ENCODE peak calls at places on chromosomes 1 and 21, in six cellular contexts. R, K, V, T, B and Z are unnamed samples.

GRCh38 chr1:35857830-35858229 is 25.2 kb upstream of the AGO1 start:
- DNase-seq in R (peak; percentile 40), K (no peak), V (no peak), T (peak; percentile 44), B (no peak), Z (no peak)

GRCh38 chr1:99282536-99282935 is 18.2 kb downstream of the PLPPR4 start:
- DNase-seq in R (no peak), K (no peak), V (no peak), T (no peak), B (no peak), Z (no peak)

GRCh38 chr1:212946872-212947271 is 3.5 kb upstream of the VASH2 start:
- DNase-seq in R (no peak), K (no peak), V (no peak), T (no peak), B (no peak), Z (no peak)

GRCh38 chr1:41530411-41530810 is 45.9 kb upstream of the EDN2 start:
- DNase-seq in R (no peak), K (peak; percentile 2), V (peak; percentile 20), T (no peak), B (no peak), Z (no peak)

GRCh38 chr1:208951908-208952307 is 631.6 kb upstream of the CAMK1G start:
- DNase-seq in R (no peak), K (no peak), V (no peak), T (peak; percentile 20), B (no peak), Z (no peak)

GRCh38 chr1:181086926-181087325 is 1.6 kb upstream of the IER5 start:
- DNase-seq in R (no peak), K (no peak), V (no peak), T (peak; percentile 63), B (no peak), Z (no peak)

GRCh38 chr21:28704746-28705145 is 287.9 kb downstream of the LTN1 start:
- DNase-seq in R (no peak), K (no peak), V (no peak), T (peak; percentile 61), B (no peak), Z (no peak)

GRCh38 chr1:34688358-34688757 is 66.5 kb upstream of the GJB5 start:
- DNase-seq in R (no peak), K (no peak), V (no peak), T (no peak), B (no peak), Z (peak; percentile 87)

GRCh38 chr1:101959456-101959855 is 37.3 kb downstream of the OLFM3 start:
- DNase-seq in R (no peak), K (no peak), V (no peak), T (no peak), B (no peak), Z (no peak)

GRCh38 chr1:223000549-223001135 is 142.4 kb downstream of the TLR5 start:
- DNase-seq in R (no peak), K (no peak), V (no peak), T (no peak), B (no peak), Z (no peak)

GRCh38 chr1:243786546-243786945 is 63.5 kb downstream of the AKT3 start:
- DNase-seq in R (no peak), K (no peak), V (peak; percentile 12), T (no peak), B (no peak), Z (no peak)

GRCh38 chr1:76543495-76543894 is 323.8 kb upstream of the ST6GALNAC5 start:
- DNase-seq in R (no peak), K (no peak), V (no peak), T (no peak), B (no peak), Z (no peak)

GRCh38 chr1:247228133-247228532 is 27.7 kb upstream of the VN1R5 start:
- DNase-seq in R (peak; percentile 38), K (no peak), V (no peak), T (peak; percentile 11), B (no peak), Z (no peak)

GRCh38 chr1:189962171-189962570 is 515.5 kb downstream of the BRINP3 start:
- DNase-seq in R (peak; percentile 5), K (no peak), V (no peak), T (peak; percentile 91), B (no peak), Z (no peak)

GRCh38 chr21:44889625-44890337 is 16.3 kb upstream of the PTTG1IP start:
- DNase-seq in R (no peak), K (no peak), V (peak; percentile 34), T (no peak), B (no peak), Z (no peak)

GRCh38 chr1:48202030-48202752 is 20.3 kb upstream of the SLC5A9 start:
- DNase-seq in R (peak; percentile 72), K (peak; percentile 69), V (peak; percentile 74), T (peak; percentile 98), B (peak; percentile 66), Z (no peak)

GRCh38 chr1:207619833-207620572 is 24.9 kb upstream of the CR1L start:
- DNase-seq in R (peak; percentile 71), K (no peak), V (no peak), T (peak; percentile 73), B (no peak), Z (no peak)

GRCh38 chr1:191572479-191572878 is 585.8 kb upstream of the RGS18 start:
- DNase-seq in R (no peak), K (no peak), V (no peak), T (no peak), B (no peak), Z (no peak)

GRCh38 chr1:66532798-66533783 is 862 bp upstream of the SGIP1 start:
- DNase-seq in R (peak; percentile 48), K (peak; percentile 25), V (peak; percentile 47), T (peak; percentile 90), B (no peak), Z (no peak)

GRCh38 chr1:65165269-65166002 is 17.4 kb downstream of the AK4 start:
- DNase-seq in R (no peak), K (no peak), V (peak; percentile 63), T (no peak), B (no peak), Z (no peak)

GRCh38 chr1:94105957-94106529 is 14.9 kb downstream of the ABCA4 start:
- DNase-seq in R (peak; percentile 52), K (no peak), V (no peak), T (no peak), B (no peak), Z (no peak)

GRCh38 chr21:37855568-37856391 is 60.5 kb downstream of the KCNJ6 start:
- DNase-seq in R (no peak), K (no peak), V (no peak), T (peak; percentile 86), B (no peak), Z (no peak)

GRCh38 chr1:29590583-29591555 is 354.5 kb downstream of the PTPRU start:
- DNase-seq in R (peak; percentile 5), K (no peak), V (no peak), T (no peak), B (no peak), Z (peak; percentile 86)

GRCh38 chr1:47024138-47024856 is 828 bp downstream of the CYP4X1 start:
- DNase-seq in R (no peak), K (peak; percentile 41), V (no peak), T (no peak), B (no peak), Z (peak; percentile 24)
- H3K27ac ChIP-seq in R (no peak overlapping the region), K (peak overlapping the region; percentile 95), V (no peak overlapping the region), T (no peak overlapping the region), B (no peak overlapping the region), Z (no peak overlapping the region)

GRCh38 chr1:118371612-118372011 is 186.6 kb upstream of the SPAG17 start:
- DNase-seq in R (no peak), K (no peak), V (no peak), T (no peak), B (no peak), Z (no peak)

GRCh38 chr1:118370861-118371260 is 185.8 kb upstream of the SPAG17 start:
- DNase-seq in R (no peak), K (no peak), V (no peak), T (no peak), B (no peak), Z (no peak)

GRCh38 chr1:118363396-118363795 is 178.4 kb upstream of the SPAG17 start:
- DNase-seq in R (no peak), K (no peak), V (no peak), T (no peak), B (no peak), Z (no peak)

GRCh38 chr1:118364882-118365281 is 179.9 kb upstream of the SPAG17 start:
- DNase-seq in R (no peak), K (no peak), V (no peak), T (no peak), B (no peak), Z (no peak)

DNA sequence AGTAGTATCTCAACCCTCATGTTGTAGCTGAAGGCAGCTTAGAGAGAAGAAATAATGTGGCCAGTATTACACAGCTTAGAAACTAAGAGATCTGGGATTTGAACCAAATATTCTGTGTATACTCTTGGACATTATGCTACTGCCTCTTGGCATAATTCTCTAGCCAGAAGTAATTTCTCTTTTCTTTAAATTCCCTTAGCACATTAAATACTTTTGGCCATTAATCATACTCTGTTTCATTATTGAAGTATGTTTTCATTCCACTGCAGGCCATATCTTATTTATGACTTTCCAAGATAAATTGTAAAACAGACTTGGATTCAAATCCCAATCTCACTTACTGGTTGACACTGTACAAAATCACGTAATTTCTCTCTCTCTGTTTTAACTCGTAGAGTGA is 181.3 kb upstream of the SPAG17 start:
- DNase-seq in R (no peak), K (no peak), V (no peak), T (peak; percentile 0), B (no peak), Z (no peak)
- H3K9me3 ChIP-seq in R (peaks cover 19% of the 10 kb centered on the region), K (peaks cover 48% of the 10 kb centered on the region), V (peaks cover 28% of the 10 kb centered on the region), T (no peaks in the 10 kb centered on the region), B (no peaks in the 10 kb centered on the region), Z (no peaks in the 10 kb centered on the region)

GRCh38 chr1:84297546-84298244 is 3.8 kb upstream of the SAMD13 start:
- DNase-seq in R (peak; percentile 3), K (no peak), V (no peak), T (no peak), B (no peak), Z (no peak)

GRCh38 chr1:84299536-84300260 is 1.8 kb upstream of the SAMD13 start:
- DNase-seq in R (peak; percentile 31), K (no peak), V (no peak), T (peak; percentile 27), B (no peak), Z (no peak)

GRCh38 chr1:84298336-84298687 is 3.2 kb upstream of the SAMD13 start:
- DNase-seq in R (peak; percentile 68), K (peak; percentile 27), V (peak; percentile 71), T (peak; percentile 34), B (peak; percentile 54), Z (no peak)

GRCh38 chr1:84300501-84300900 is 1.0 kb upstream of the SAMD13 start:
- DNase-seq in R (peak; percentile 6), K (no peak), V (no peak), T (no peak), B (no peak), Z (no peak)

GRCh38 chr1:84298688-84299535 is 2.6 kb upstream of the SAMD13 start:
- DNase-seq in R (peak; percentile 70), K (peak; percentile 28), V (peak; percentile 56), T (peak; percentile 25), B (peak; percentile 38), Z (no peak)
- H3K4me3 ChIP-seq in R (peak overlapping the region; percentile 74), K (peak overlapping the region; percentile 84), V (peak overlapping the region; percentile 66), T (peak overlapping the region; percentile 82), B (peak overlapping the region; percentile 83), Z (peak overlapping the region; percentile 84)

DNA sequence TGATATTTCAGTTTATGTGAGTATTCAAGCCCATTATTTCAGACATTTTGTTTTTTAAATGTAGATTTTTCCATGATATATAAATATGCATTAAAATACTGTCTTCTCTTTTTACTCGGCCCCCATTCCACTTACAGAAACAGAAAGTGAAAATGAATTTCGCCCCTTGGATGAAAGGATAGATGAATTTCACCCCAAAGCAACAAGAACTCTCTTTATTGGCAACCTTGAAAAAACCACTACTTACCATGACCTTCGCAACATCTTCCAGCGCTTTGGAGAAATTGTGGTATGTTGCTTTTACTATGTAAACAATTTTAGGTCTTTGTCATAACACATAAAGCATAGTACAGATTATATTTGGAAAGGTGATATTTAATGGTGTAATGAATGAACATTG is 59.9 kb downstream of the ZBTB17 start:
- DNase-seq in R (no peak), K (no peak), V (no peak), T (peak; percentile 52), B (no peak), Z (no peak)
- H3K27ac ChIP-seq in R (peak overlapping the region; percentile 61), K (no peak overlapping the region), V (peak overlapping the region; percentile 37), T (peak overlapping the region; percentile 6), B (no peak overlapping the region), Z (peak overlapping the region; percentile 56)